ENCODE peak calls at places on chromosomes 7 and 10, in eight cellular contexts. O is CD8-positive, alpha-beta T cell; B is uterus; F is NCI-H69; U is NCI-H2029; X is activated CD4-positive, alpha-beta T cell treated with anti-CD3 and anti-CD28 coated beads, Interleukin-2, amount 10 ng/mL, durations not matched to agents 7 days and 5 days; H is astrocyte of the spinal cord; N is activated naive CD4-positive, alpha-beta T cell treated with Interleukin-2 at 50 U/mL for 16 hours. I is an unnamed sample.
A peak's percentile ranks its signal among the peaks of the same experiment; 100 is the strongest.

GRCh38 chr10:102460836-102461186 is 9.5 kb upstream of the C10orf95 start:
- DNase-seq in N (no peak), H (no peak), U (no peak), F (no peak), O (no peak), X (no peak), B (no peak), I (no peak)

GRCh38 chr7:41103331-41103730 is 599.6 kb downstream of the INHBA start:
- DNase-seq in F (no peak), B (no peak), X (no peak), H (no peak), O (no peak), N (no peak), U (no peak), I (no peak)

GRCh38 chr7:135290594-135290993 is 57.0 kb downstream of the STRA8 start:
- DNase-seq in N (no peak), B (no peak), X (no peak), H (no peak), U (no peak), O (no peak), F (no peak), I (no peak)

GRCh38 chr7:90723866-90724265 is 127.7 kb downstream of the CDK14 start:
- DNase-seq in F (no peak), N (no peak), B (no peak), O (no peak), U (no peak), X (no peak), H (no peak), I (no peak)

GRCh38 chr7:116285252-116285651 is 74.9 kb downstream of the TES start:
- DNase-seq in O (no peak), B (no peak), H (no peak), N (no peak), U (no peak), X (no peak), F (no peak), I (no peak)

GRCh38 chr7:12706900-12707536 is 19.6 kb downstream of the ARL4A start:
- DNase-seq in H (peak; percentile 68), F (peak; percentile 95), U (no peak), B (no peak), O (no peak), N (no peak), X (no peak), I (peak; percentile 81)

GRCh38 chr7:42197391-42197790 is 39.6 kb downstream of the GLI3 start:
- DNase-seq in O (no peak), B (no peak), F (no peak), U (no peak), N (no peak), X (no peak), H (peak; percentile 73), I (no peak)

GRCh38 chr10:102578782-102579181 is 65.5 kb upstream of the TRIM8 start:
- DNase-seq in O (no peak), B (no peak), H (no peak), U (no peak), N (no peak), X (no peak), F (peak; percentile 2), I (no peak)

GRCh38 chr7:70693300-70693689 is 438.6 kb upstream of the GALNT17 start:
- DNase-seq in H (peak; percentile 34), U (no peak), N (no peak), X (no peak), B (no peak), O (no peak), F (peak; percentile 69), I (no peak)

GRCh38 chr10:35937538-35937937 is 295.4 kb upstream of the FZD8 start:
- DNase-seq in H (no peak), U (no peak), N (no peak), B (no peak), X (no peak), F (no peak), O (no peak), I (no peak)

GRCh38 chr10:87753995-87754866 is 63.8 kb downstream of the ATAD1 start:
- DNase-seq in H (no peak), X (no peak), F (no peak), O (no peak), B (no peak), U (no peak), N (no peak), I (no peak)

GRCh38 chr7:108592633-108593277 is 23.1 kb downstream of the DNAJB9 start:
- DNase-seq in X (no peak), H (no peak), B (no peak), U (peak; percentile 41), N (no peak), O (no peak), F (peak; percentile 82), I (peak; percentile 47)

GRCh38 chr10:93259126-93259525 is 185.4 kb downstream of the CYP26A1 start:
- DNase-seq in O (no peak), F (no peak), N (no peak), B (no peak), X (no peak), H (no peak), U (no peak), I (no peak)

GRCh38 chr7:30559566-30559965 is 35.1 kb upstream of the GARS1 start:
- DNase-seq in H (peak; percentile 8), N (no peak), B (no peak), X (no peak), O (no peak), F (peak; percentile 36), U (no peak), I (no peak)

GRCh38 chr10:50310560-50311174 is 59.4 kb upstream of the ASAH2 start:
- DNase-seq in U (no peak), X (peak; percentile 24), F (peak; percentile 17), O (no peak), N (peak; percentile 16), H (no peak), B (no peak), I (no peak)

GRCh38 chr7:29884399-29885272 is 78.3 kb downstream of the WIPF3 start:
- DNase-seq in F (peak; percentile 89), H (no peak), N (no peak), O (no peak), X (no peak), U (peak; percentile 59), B (no peak), I (peak; percentile 60)

GRCh38 chr10:120735773-120736371 is 115.3 kb upstream of the WDR11 start:
- DNase-seq in N (no peak), H (peak; percentile 45), X (no peak), O (no peak), B (no peak), U (no peak), F (peak; percentile 30), I (no peak)

I was measured in DMS153.